ENCODE peak calls at places on chromosome 19, in six cellular contexts. W, B, M, P, D and K are unnamed samples.

GRCh38 chr19:4720037-4720700 is 3.5 kb downstream of the DPP9 start:
- DNase-seq in D (no peak), B (no peak), W (no peak), M (no peak), P (no peak), K (no peak)

GRCh38 chr19:58399903-58400637 is 4.6 kb downstream of the RNF225 start:
- DNase-seq in D (no peak), W (no peak), B (no peak), P (no peak), M (no peak), K (no peak)

GRCh38 chr19:35959040-35959967 is 23.1 kb downstream of the LRFN3 start:
- DNase-seq in P (no peak), B (peak), D (no peak), M (no peak), W (peak), K (no peak)

GRCh38 chr19:35291259-35291658 is 702 bp upstream of the MAG start:
- DNase-seq in M (no peak), B (no peak), P (no peak), D (no peak), W (no peak), K (no peak)

GRCh38 chr19:33292595-33293254 is 9.6 kb downstream of the CEBPA start:
- DNase-seq in M (no peak), W (peak), P (no peak), B (peak), D (no peak), K (no peak)

GRCh38 chr19:35554076-35554475 is 8.7 kb downstream of the TMEM147 start:
- DNase-seq in B (no peak), M (no peak), D (no peak), P (no peak), W (no peak), K (no peak)

GRCh38 chr19:48819366-48819816 is 8.6 kb upstream of the BCAT2 start:
- DNase-seq in P (peak), D (peak), M (peak), W (peak), B (peak), K (no peak)

GRCh38 chr19:39738809-39739208 is 980 bp upstream of the CLC start:
- DNase-seq in W (no peak), P (no peak), B (no peak), D (no peak), M (no peak), K (no peak)

GRCh38 chr19:17522988-17523872 is 11.8 kb downstream of the PGLS start:
- DNase-seq in D (no peak), P (peak), W (peak), B (peak), M (no peak), K (no peak)

GRCh38 chr19:40285353-40286234 is 449 bp upstream of the AKT2 start:
- DNase-seq in P (peak), D (peak), M (peak), B (peak), W (peak), K (peak)

GRCh38 chr19:31340059-31341025 is 8.9 kb downstream of the TSHZ3 start:
- DNase-seq in P (no peak), M (no peak), D (peak), B (no peak), W (no peak), K (no peak)

GRCh38 chr19:23318143-23318542 is 67.9 kb upstream of the ZNF724 start:
- DNase-seq in P (no peak), M (no peak), D (peak), B (no peak), W (no peak), K (no peak)

GRCh38 chr19:13887529-13887928 is 10.6 kb downstream of the NANOS3 start:
- DNase-seq in D (peak), M (no peak), B (no peak), W (no peak), P (no peak), K (no peak)

GRCh38 chr19:48798937-48799336 is 11.9 kb downstream of the BCAT2 start:
- DNase-seq in M (no peak), D (peak), P (no peak), B (no peak), W (no peak), K (no peak)

GRCh38 chr19:13149628-13150186 is 468 bp downstream of the STX10 start:
- DNase-seq in P (no peak), B (peak), M (peak), D (no peak), W (peak), K (peak)

GRCh38 chr19:3936506-3937442 is 3.9 kb downstream of the NMRK2 start:
- DNase-seq in W (no peak), B (no peak), M (no peak), P (no peak), D (no peak), K (no peak)

GRCh38 chr19:46882034-46882433 is 21.2 kb downstream of the ARHGAP35 start:
- DNase-seq in M (no peak), P (no peak), B (no peak), D (no peak), W (no peak), K (no peak)

GRCh38 chr19:16736709-16737108 is 17.1 kb downstream of the NWD1 start:
- DNase-seq in M (no peak), P (no peak), B (no peak), D (no peak), W (no peak), K (peak)

GRCh38 chr19:18225355-18225701 is 910 bp downstream of the PDE4C start:
- DNase-seq in B (no peak), W (no peak), M (no peak), D (no peak), P (no peak), K (no peak)

GRCh38 chr19:48348039-48348438 is 15.7 kb downstream of the TMEM143 start:
- DNase-seq in D (no peak), M (peak), P (no peak), B (no peak), W (no peak), K (no peak)

GRCh38 chr19:5480427-5480836 is 25.2 kb downstream of the ZNRF4 start:
- DNase-seq in M (peak), P (no peak), D (no peak), B (no peak), W (no peak), K (peak)

GRCh38 chr19:4443966-4444764 is 13.4 kb downstream of the UBXN6 start:
- DNase-seq in P (no peak), M (no peak), B (no peak), D (no peak), W (no peak), K (no peak)

GRCh38 chr19:33683881-33684549 is 62.3 kb downstream of the CHST8 start:
- DNase-seq in D (peak), W (peak), M (peak), P (no peak), B (peak), K (peak)

GRCh38 chr19:23957660-23958281 is 43.1 kb downstream of the ZNF726 start:
- DNase-seq in M (no peak), P (no peak), W (no peak), B (no peak), D (peak), K (no peak)

GRCh38 chr19:16386619-16387240 is 62.1 kb downstream of the KLF2 start:
- DNase-seq in M (peak), B (peak), W (no peak), D (peak), P (peak), K (peak)

GRCh38 chr19:46813570-46814358 is 25.4 kb upstream of the SLC1A5 start:
- DNase-seq in B (peak), W (peak), P (peak), M (peak), D (peak), K (no peak)

DNA sequence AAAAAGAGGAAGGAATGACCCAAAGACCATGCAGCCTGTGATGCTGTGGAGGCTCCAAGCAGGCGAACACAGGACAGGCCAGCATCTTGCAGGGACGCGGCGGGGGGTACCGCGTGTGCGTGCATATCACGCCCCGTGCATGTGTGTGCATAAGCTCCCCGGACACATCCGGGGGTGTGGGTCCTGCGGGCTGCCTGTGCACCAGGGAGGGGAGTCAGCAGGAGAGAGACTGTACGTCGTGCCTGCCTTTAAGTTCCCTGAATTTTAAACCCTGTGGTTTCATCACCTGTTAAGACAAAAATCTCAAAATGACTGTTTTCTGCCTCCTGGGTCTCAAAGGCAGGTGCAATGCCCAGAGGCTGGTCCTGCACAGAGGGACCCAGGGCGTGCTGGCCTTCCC is 16.6 kb downstream of the ADAT3 start:
- DNase-seq in W (no peak), M (no peak), P (no peak), B (no peak), D (no peak), K (no peak)
- TF ChIP-seq POLR2A in W (no peak), M (no peak), P (no peak), B (no peak), D (no peak), K (no peak)

DNA sequence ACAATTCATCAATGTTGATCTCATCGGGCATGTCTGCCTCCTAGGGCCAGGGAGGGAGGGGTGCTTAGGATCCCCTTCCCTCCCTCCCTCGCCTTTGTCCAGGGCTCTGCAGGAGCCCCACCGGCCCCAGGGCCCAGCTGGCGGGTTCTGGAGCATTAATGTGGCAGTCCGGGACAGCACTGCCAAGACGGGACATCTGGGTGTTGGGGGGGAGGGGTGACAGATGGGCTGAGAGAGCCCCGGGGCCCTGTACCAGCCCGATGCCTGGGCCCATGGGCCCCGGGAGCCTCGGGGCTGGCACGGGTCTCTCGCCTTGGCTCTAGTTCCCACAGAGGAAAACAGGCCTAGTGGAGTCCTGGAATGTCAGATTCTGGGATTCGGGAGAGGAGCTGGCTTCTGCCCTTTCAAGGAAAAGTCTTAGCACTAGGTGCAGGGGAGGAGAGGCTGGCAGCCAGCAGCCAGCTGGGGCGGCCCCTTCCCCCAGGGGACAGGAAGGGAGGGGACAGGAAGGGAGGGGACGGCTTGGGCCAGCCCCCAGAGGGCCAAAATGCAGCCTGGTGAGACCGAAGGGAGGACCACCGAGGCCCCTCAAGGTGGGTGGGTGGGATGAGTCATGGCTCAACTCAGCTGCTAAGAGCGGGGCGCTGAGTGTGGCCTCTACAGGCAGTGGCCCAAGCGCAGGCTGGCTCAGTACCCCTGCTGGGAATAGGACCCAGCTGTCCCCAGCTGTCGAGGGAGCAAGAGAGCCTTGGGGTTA is 3.1 kb downstream of the PPP1R14A start:
- DNase-seq in B (no peak), D (no peak), P (no peak), W (peak), M (no peak), K (no peak)
- TF ChIP-seq POLR2A in B (no peak), D (no peak), P (no peak), W (no peak), M (no peak), K (no peak)

DNA sequence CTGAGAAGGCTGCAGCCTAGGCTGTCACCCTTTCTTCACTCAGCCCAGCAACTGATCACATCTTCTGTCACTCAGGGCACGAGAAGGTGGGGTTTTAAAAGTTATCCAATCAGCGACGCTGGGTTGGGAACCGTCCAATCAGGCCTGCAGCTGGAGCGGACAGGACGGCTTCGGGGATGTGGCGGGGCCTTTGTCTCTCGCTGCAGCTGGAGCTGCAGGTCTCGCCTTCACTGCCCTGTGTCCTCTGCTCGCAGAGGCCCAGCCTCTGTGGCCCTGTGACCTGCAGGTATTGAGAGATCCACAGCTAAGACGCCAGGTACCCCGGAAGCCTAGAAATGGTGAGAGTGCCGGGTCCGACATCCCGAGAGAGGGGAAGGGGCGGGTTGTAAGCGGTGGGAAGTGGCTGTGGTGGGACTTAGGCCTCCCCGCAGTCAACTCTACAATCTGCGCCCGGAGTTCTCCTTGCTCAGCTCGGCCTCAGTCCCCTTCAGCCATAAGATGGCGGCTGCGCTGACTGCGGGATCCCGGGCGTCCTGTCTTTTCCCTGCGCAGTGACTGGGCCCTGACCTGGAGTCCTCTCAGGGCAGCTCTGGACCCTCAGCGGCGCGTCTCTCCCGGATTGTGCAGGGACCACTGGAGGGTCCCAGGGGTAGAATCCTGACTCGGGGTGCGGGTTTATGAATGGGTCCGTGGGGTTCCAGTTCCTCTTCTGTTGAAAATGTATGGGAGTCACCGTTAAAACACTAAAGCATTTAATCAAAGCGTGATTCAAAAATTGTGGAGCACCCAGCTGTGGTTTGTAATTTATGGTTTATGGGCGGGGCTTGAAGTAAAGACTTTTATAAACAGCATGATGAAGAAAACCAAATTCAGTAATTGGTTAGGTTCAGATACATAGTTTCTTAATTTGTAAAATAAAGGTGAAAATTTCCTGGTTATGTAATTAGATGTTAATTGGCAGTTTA is at the start of gene ZNF714:
- DNase-seq in B (peak), P (peak), W (peak), M (peak), D (peak), K (peak)
- TF ChIP-seq POLR2A in B (no peak), P (no peak), W (no peak), M (peak), D (peak), K (peak)

GRCh38 chr19:10295305-10295846 is 5.6 kb downstream of the ICAM5 start:
- DNase-seq in D (no peak), P (no peak), M (no peak), W (peak), B (no peak), K (peak)
- TF ChIP-seq POLR2A in D (no peak), P (no peak), M (no peak), W (no peak), B (no peak), K (peak)

GRCh38 chr19:50413096-50413495 is 5.6 kb upstream of the SPIB start:
- DNase-seq in M (no peak), D (no peak), B (no peak), W (no peak), P (no peak), K (no peak)

GRCh38 chr19:50412419-50412818 is 6.3 kb upstream of the SPIB start:
- DNase-seq in W (no peak), D (no peak), P (no peak), B (no peak), M (no peak), K (no peak)

GRCh38 chr19:50406829-50407228 is 11.9 kb upstream of the SPIB start:
- DNase-seq in B (no peak), W (no peak), M (no peak), P (no peak), D (no peak), K (no peak)

GRCh38 chr19:50409347-50409746 is 9.4 kb upstream of the SPIB start:
- DNase-seq in B (no peak), D (no peak), W (no peak), P (no peak), M (no peak), K (no peak)

DNA sequence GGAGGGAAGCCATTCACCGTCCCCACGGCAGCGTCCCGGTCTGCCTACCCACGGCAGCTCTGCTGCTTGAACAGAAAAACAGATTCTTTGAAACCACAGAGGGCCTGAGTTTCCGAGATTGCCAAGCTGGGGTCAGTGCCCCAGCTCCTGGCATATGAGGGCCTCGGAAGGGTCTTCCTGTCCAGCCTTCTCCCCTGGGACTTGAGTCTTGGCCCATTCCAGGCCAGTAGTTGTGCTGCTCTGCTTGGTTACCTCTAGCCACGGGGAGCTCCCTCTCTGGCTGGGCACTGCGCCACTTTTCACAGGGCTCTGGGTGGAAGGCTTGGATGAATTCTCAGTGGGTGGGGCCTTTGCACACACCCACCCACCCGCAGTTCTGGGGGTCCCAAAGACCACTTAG is 8.6 kb upstream of the SPIB start:
- DNase-seq in D (no peak), W (no peak), B (no peak), P (no peak), M (no peak), K (no peak)
- TF ChIP-seq POLR2A in D (no peak), W (no peak), B (no peak), P (no peak), M (no peak), K (no peak)

GRCh38 chr19:55041627-55042343 is 3.7 kb upstream of the GP6 start:
- DNase-seq in B (no peak), M (no peak), P (no peak), W (no peak), D (no peak), K (no peak)
- TF ChIP-seq POLR2A in B (no peak), M (no peak), P (no peak), W (no peak), D (no peak), K (no peak)

DNA sequence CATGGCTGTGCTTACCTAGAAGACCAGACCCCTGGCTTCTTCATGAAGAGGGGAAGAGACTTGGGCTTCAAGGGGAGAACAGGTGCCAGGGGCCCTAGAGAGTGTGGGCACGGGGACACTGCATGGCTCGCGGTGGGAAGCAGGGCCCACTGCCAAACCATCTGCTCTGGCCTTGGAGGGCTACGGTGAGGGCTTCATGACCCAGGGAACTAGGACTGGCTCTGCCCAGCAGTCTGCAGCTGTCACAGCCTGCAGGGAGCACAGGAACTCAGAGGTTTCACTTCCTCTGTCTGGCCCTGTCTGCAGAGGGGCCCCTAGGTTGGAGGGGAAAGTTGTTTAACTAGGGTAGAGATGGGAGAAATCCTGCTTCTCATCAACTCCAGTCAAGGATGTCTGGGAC is 4.3 kb downstream of the ERCC1 start:
- DNase-seq in M (no peak), W (peak), D (no peak), P (no peak), B (no peak), K (no peak)
- TF ChIP-seq POLR2A in M (no peak), W (no peak), D (no peak), P (no peak), B (no peak), K (no peak)

DNA sequence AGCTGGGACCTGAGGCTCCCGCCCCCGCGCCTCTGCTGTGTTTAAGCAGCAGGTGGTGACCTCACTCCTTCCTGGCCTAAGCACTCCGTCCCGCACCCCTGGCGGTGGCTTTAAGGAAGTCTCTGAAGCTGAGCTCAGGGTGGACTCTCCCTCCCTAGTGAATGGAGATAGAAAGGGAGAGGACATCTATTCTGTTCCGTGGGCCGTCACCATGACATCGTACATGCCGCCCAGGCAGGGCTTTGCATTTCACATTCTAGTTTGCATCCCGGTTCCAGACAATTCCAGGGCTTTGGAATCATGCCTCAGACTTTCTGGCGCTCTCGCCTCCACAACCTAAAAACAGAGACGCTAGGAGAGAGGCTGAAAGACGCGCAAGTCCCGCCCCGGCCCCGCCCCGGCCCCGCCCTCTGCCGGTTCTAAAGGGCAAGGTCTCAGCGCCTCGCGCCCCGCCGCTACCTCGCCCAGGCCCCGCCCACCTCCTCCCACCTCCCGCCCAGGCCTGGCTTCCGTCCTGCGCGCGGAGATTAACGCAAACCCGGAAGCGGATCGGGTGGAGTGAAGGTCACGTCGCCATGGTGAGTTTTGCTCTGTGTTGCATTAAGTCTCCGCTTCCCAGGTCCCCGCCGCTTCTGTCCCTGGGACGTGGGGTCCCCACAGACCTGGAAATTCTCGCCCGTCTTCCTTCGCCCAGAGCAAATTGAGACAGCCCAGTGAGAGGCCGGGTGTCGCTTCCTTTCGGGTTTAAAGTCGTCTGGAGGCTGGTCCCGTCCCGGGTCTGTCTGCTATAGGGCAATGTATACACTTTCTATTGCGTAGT is at the start of gene ZNF808:
- DNase-seq in B (peak), D (peak), W (peak), M (peak), P (peak), K (peak)
- TF ChIP-seq POLR2A in B (no peak), D (peak), W (no peak), M (peak), P (no peak), K (peak)